ENCODE peak calls at places on chromosome 18, in eight cellular contexts. X is lower lobe of right lung, A is HCT116, O is gastrocnemius medialis, D is body of pancreas, C is mammary epithelial cell, Z is mucosa of descending colon, Q is adrenal gland. R is an unnamed sample.

GRCh38 chr18:21112140-21112473 is 494 bp upstream of the ROCK1 start:
- DNase-seq in A (no peak), D (no peak), O (no peak), Q (no peak), C (no peak), X (no peak), Z (no peak), R (no peak)

GRCh38 chr18:76491436-76491800 is 3.6 kb downstream of the ZNF516 start:
- DNase-seq in D (peak; percentile 80), X (peak; percentile 86), C (peak; percentile 60), Z (peak; percentile 90), Q (peak; percentile 58), A (no peak), O (peak; percentile 74), R (no peak)

GRCh38 chr18:6022840-6023239 is 127.5 kb upstream of the TMEM200C start:
- DNase-seq in Z (no peak), C (no peak), D (no peak), A (no peak), Q (no peak), O (no peak), X (no peak), R (peak; percentile 5)

GRCh38 chr18:60471652-60472051 is 99.1 kb upstream of the MC4R start:
- DNase-seq in Z (no peak), C (no peak), X (no peak), D (no peak), O (no peak), A (no peak), Q (no peak), R (peak; percentile 61)

GRCh38 chr18:59085797-59086196 is 53.9 kb upstream of the SEC11C start:
- DNase-seq in C (no peak), Q (no peak), A (no peak), O (no peak), X (no peak), D (no peak), Z (no peak), R (no peak)

GRCh38 chr18:11750581-11751304 is 61.7 kb downstream of the GNAL start:
- DNase-seq in X (no peak), C (no peak), A (no peak), Q (no peak), O (no peak), D (no peak), Z (no peak), R (no peak)

GRCh38 chr18:8499810-8500663 is 109.2 kb upstream of the RAB12 start:
- DNase-seq in X (no peak), Q (no peak), O (no peak), D (no peak), Z (no peak), A (no peak), C (no peak), R (no peak)

GRCh38 chr18:8253943-8254342 is 355.3 kb upstream of the RAB12 start:
- DNase-seq in X (no peak), Q (no peak), C (no peak), O (no peak), A (no peak), D (no peak), Z (no peak), R (no peak)

GRCh38 chr18:57803119-57803969 is at the start of gene ATP8B1:
- DNase-seq in A (peak; percentile 78), X (peak; percentile 96), Q (peak; percentile 83), Z (peak; percentile 95), D (peak; percentile 99), O (peak; percentile 33), C (peak; percentile 94), R (peak; percentile 47)

GRCh38 chr18:27996792-27997191 is 180.1 kb downstream of the CDH2 start:
- DNase-seq in X (no peak), Z (no peak), O (no peak), C (peak; percentile 52), D (no peak), A (no peak), Q (no peak), R (no peak)

GRCh38 chr18:8348051-8348450 is 261.2 kb upstream of the RAB12 start:
- DNase-seq in Q (no peak), A (no peak), X (no peak), Z (no peak), C (no peak), O (no peak), D (no peak), R (no peak)

DNA sequence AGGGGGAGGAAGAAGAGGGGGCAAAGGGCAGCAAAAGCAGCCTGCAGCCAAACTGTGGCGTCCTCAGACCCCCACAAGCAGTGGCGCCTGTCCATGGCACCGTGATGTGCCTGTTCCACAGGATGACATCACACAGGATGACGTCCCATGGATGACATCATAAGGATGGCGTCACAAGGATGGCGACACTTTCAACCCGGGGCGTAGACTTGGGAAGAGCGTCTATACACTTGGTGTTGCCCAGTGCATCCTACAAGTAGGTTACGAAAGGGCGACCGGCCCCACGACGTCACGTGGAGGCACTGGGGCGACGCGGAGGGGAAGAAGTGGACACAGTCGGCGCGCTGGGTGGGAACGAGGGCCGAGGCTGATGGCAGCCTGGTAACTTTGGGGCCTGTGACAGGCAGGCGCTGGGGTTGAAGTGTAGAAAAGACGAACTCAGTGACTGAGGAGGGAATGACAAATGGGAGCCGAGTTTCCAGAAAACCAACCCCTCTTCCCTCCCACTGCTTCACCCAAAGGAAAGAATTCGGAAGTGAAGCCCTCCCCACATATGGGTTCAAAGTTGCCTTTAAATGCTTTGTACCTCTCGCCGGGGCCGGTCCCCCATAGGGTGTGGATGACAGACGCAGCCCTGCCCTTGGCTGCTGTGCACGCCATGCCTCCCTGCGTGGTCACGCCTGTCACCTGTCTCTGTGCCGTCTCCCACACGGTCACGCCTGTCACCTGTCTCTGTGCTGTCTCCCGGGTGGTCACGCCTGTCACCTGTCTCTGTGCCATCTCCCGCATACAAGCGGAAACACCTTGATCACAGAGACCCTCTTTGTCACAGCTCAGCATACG is 13.4 kb upstream of the KCNG2 start:
- DNase-seq in X (peak; percentile 31), Q (no peak), O (no peak), D (no peak), A (no peak), Z (peak; percentile 49), C (no peak), R (no peak)
- H3K4me3 ChIP-seq in X (no peak overlapping the region), Q (no peak overlapping the region), O (no peak overlapping the region), D (no peak overlapping the region), A (no peak overlapping the region), Z (no peak overlapping the region), C (no peak overlapping the region), R (no peak overlapping the region)

DNA sequence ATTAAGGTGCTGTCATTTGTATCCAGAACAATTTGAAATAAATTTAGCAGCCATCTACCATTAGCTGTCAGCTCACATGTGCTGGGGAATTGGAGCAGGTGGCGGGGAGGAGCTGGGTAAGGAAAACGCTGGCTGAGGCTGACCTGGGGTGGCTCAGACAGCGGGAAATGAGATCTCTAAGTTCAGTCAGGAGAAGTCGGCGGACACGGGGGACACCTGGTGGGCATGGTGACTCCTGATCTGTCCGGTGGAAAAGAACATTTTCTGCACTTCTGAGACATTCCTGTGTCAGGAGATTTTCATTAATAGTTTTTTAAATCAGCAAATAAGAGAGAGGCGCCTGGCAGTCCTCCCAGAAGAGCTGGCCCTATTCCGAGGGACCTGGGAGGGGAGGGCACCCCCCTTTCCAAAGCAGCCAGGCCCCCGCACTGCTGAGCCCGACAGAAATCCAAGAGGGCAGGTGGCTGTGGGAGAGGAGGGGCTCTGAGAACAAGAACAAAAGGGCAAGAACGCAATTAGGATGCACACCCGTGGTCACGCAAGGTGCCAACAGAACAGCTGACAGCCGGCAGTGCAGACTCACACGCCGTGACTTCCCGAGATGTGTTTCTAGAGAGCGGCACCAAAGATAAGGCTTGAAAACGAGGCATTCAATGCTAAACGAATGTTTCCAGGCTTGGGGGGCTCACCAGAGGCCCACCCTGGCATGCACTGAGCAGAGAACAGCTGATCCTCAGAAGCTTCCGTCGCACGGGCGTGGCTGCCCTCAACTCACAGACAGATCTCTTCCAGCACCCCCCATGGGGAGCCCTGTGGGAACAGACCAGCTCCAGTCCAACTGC is 26.4 kb downstream of the SLC66A2 start:
- DNase-seq in D (peak; percentile 88), O (peak; percentile 80), X (peak; percentile 42), C (no peak), Q (peak; percentile 18), Z (peak; percentile 22), A (no peak), R (no peak)
- H3K36me3 ChIP-seq in D (no peaks in the 10 kb centered on the region), O (no peaks in the 10 kb centered on the region), X (peaks cover 32% of the 10 kb centered on the region), C (peaks cover 2% of the 10 kb centered on the region), Q (no peaks in the 10 kb centered on the region), Z (no peaks in the 10 kb centered on the region), A (no peaks in the 10 kb centered on the region), R (no peaks in the 10 kb centered on the region)

DNA sequence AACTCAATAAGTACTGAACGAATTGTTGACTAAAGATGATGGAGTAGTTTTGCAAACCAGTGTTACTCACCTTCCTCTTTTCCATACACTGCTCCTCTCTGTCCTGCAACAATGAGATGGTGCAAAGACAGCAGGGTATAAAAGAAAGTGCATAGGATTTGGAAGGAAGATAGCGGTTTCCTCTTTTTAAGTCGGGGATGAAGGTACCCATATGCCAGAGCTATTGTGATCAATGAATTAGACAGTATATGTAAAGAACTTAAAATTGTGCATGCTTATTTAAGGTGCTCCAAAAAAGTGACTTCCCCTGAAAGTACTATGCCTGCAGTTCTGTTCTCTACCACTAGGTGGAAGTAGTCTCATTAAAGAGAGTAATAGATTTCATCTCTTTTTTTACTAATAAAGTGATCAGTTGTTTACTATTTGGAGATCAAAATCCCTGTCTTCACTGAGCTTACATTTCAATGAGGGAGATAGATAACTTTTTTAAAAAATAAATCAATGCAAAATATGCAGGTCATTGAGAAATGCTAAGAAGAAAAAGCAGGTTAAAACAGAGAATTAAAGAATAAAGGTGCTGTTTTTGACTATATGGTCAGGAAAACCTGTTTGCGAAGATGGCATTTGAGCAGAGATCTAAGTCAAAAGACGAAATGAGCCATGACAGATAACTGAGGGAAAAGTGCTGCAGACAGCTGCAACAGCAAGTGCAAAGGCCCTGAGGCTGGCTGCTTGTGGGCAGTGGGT is 339.7 kb upstream of the SLC14A2 start:
- DNase-seq in O (no peak), Z (no peak), C (peak; percentile 21), X (no peak), A (peak; percentile 28), D (no peak), Q (no peak), R (no peak)
- TF ChIP-seq CTCF in O (peak; percentile 67), Z (peak; percentile 61), C (peak; percentile 82), X (peak; percentile 76), A (no peak), D (peak; percentile 58), Q (peak; percentile 69), R (peak; percentile 72)

GRCh38 chr18:77761332-77761731 is 511.7 kb downstream of the GALR1 start:
- DNase-seq in D (no peak), C (no peak), Z (no peak), A (no peak), Q (no peak), X (no peak), O (no peak), R (no peak)
- H3K4me3 ChIP-seq in D (no peak overlapping the region), C (no peak overlapping the region), Z (no peak overlapping the region), A (no peak overlapping the region), Q (no peak overlapping the region), X (no peak overlapping the region), O (no peak overlapping the region), R (no peak overlapping the region)

GRCh38 chr18:2716394-2717326 is 61.1 kb downstream of the SMCHD1 start:
- DNase-seq in C (no peak), D (no peak), X (no peak), Z (peak; percentile 43), O (peak; percentile 11), Q (no peak), A (no peak), R (no peak)
- H3K36me3 ChIP-seq in C (peaks cover 16% of the 10 kb centered on the region), D (peaks cover 25% of the 10 kb centered on the region), X (peaks cover 87% of the 10 kb centered on the region), Z (no peaks in the 10 kb centered on the region), O (no peaks in the 10 kb centered on the region), Q (no peaks in the 10 kb centered on the region), A (peaks cover 11% of the 10 kb centered on the region), R (no peaks in the 10 kb centered on the region)

R was measured in kidney epithelial cell.